ENCODE peak calls at places on chromosomes 3 and 15, in four cellular contexts. One of them, this sample, is unnamed.

GRCh38 chr3:193572426-193572908 is 17.8 kb upstream of the ATP13A4 start:
- DNase-seq in stimulated activated CD8-positive, alpha-beta memory T cell treated with anti-CD3 and anti-CD28 coated beads, Interleukin-15, amount 100 ng/mL, for 4 hours: peak
- DNase-seq in DMS 273 treated with DMSO at 0.1 percent for 48 hours: peak
- DNase-seq in sigmoid colon: peak
- DNase-seq in this sample: no peak

GRCh38 chr15:72472907-72473669 is 1.0 kb upstream of the ARIH1 start:
- DNase-seq in DMS 273 treated with DMSO at 0.1 percent for 48 hours: no peak
- DNase-seq in stimulated activated CD8-positive, alpha-beta memory T cell treated with anti-CD3 and anti-CD28 coated beads, Interleukin-15, amount 100 ng/mL, for 4 hours: no peak
- DNase-seq in sigmoid colon: no peak
- DNase-seq in this sample: no peak

GRCh38 chr15:22930782-22931484 is 49.2 kb downstream of the CYFIP1 start:
- DNase-seq in stimulated activated CD8-positive, alpha-beta memory T cell treated with anti-CD3 and anti-CD28 coated beads, Interleukin-15, amount 100 ng/mL, for 4 hours: no peak
- DNase-seq in sigmoid colon: no peak
- DNase-seq in DMS 273 treated with DMSO at 0.1 percent for 48 hours: no peak
- DNase-seq in this sample: no peak

GRCh38 chr15:59594493-59594942 is 17.1 kb upstream of the GCNT3 start:
- DNase-seq in stimulated activated CD8-positive, alpha-beta memory T cell treated with anti-CD3 and anti-CD28 coated beads, Interleukin-15, amount 100 ng/mL, for 4 hours: no peak
- DNase-seq in DMS 273 treated with DMSO at 0.1 percent for 48 hours: no peak
- DNase-seq in sigmoid colon: no peak
- DNase-seq in this sample: no peak

GRCh38 chr3:68256635-68257034 is 602.2 kb upstream of the SUCLG2 start:
- DNase-seq in stimulated activated CD8-positive, alpha-beta memory T cell treated with anti-CD3 and anti-CD28 coated beads, Interleukin-15, amount 100 ng/mL, for 4 hours: no peak
- DNase-seq in DMS 273 treated with DMSO at 0.1 percent for 48 hours: no peak
- DNase-seq in sigmoid colon: no peak
- DNase-seq in this sample: no peak

GRCh38 chr3:73073091-73073707 is 11.7 kb downstream of the EBLN2 start:
- DNase-seq in sigmoid colon: no peak
- DNase-seq in stimulated activated CD8-positive, alpha-beta memory T cell treated with anti-CD3 and anti-CD28 coated beads, Interleukin-15, amount 100 ng/mL, for 4 hours: no peak
- DNase-seq in DMS 273 treated with DMSO at 0.1 percent for 48 hours: no peak
- DNase-seq in this sample: no peak

GRCh38 chr3:104040896-104041295 is 1325.8 kb upstream of the ALCAM start:
- DNase-seq in sigmoid colon: no peak
- DNase-seq in DMS 273 treated with DMSO at 0.1 percent for 48 hours: no peak
- DNase-seq in stimulated activated CD8-positive, alpha-beta memory T cell treated with anti-CD3 and anti-CD28 coated beads, Interleukin-15, amount 100 ng/mL, for 4 hours: no peak
- DNase-seq in this sample: peak

GRCh38 chr3:35275768-35276167 is 363.6 kb upstream of the ARPP21 start:
- DNase-seq in sigmoid colon: no peak
- DNase-seq in DMS 273 treated with DMSO at 0.1 percent for 48 hours: no peak
- DNase-seq in stimulated activated CD8-positive, alpha-beta memory T cell treated with anti-CD3 and anti-CD28 coated beads, Interleukin-15, amount 100 ng/mL, for 4 hours: no peak
- DNase-seq in this sample: no peak

GRCh38 chr3:3356836-3357235 is 177.3 kb upstream of the CRBN start:
- DNase-seq in sigmoid colon: no peak
- DNase-seq in DMS 273 treated with DMSO at 0.1 percent for 48 hours: no peak
- DNase-seq in stimulated activated CD8-positive, alpha-beta memory T cell treated with anti-CD3 and anti-CD28 coated beads, Interleukin-15, amount 100 ng/mL, for 4 hours: no peak
- DNase-seq in this sample: no peak

GRCh38 chr3:140859592-140860336 is 81.9 kb upstream of the SLC25A36 start:
- DNase-seq in stimulated activated CD8-positive, alpha-beta memory T cell treated with anti-CD3 and anti-CD28 coated beads, Interleukin-15, amount 100 ng/mL, for 4 hours: no peak
- DNase-seq in DMS 273 treated with DMSO at 0.1 percent for 48 hours: no peak
- DNase-seq in sigmoid colon: no peak
- DNase-seq in this sample: no peak

This sample was measured in SIG-M5.